ENCODE peak calls at places on chromosomes 2 and 18, in four cellular contexts. B, S, J and V are unnamed samples.

GRCh38 chr2:43321446-43321845 is 95.0 kb upstream of the ZFP36L2 start:
- DNase-seq in J (no peak), B (no peak), S (no peak), V (no peak)

GRCh38 chr18:63590368-63590767 is 3.2 kb downstream of the SERPINB13 start:
- DNase-seq in S (no peak), J (no peak), B (no peak), V (no peak)

GRCh38 chr18:56517181-56517580 is 121.2 kb downstream of the TXNL1 start:
- DNase-seq in S (no peak), J (no peak), B (no peak), V (no peak)

GRCh38 chr2:36438454-36438977 is 82.9 kb downstream of the CRIM1 start:
- DNase-seq in S (no peak), J (peak; percentile 22), B (no peak), V (no peak)

GRCh38 chr2:53787255-53787910 is 539 bp downstream of the ERLEC1 start:
- DNase-seq in B (no peak), J (peak; percentile 16), S (peak; percentile 30), V (peak; percentile 15)

GRCh38 chr2:13651684-13652131 is 935.0 kb downstream of the TRIB2 start:
- DNase-seq in S (no peak), B (no peak), J (no peak), V (no peak)

GRCh38 chr2:165593081-165593480 is 123.6 kb downstream of the CSRNP3 start:
- DNase-seq in J (no peak), S (no peak), B (no peak), V (no peak)

GRCh38 chr2:1478311-1479305 is 65.3 kb downstream of the TPO start:
- DNase-seq in B (no peak), J (no peak), S (no peak), V (no peak)

GRCh38 chr18:2894131-2894840 is 47.5 kb downstream of the EMILIN2 start:
- DNase-seq in S (peak; percentile 62), B (peak; percentile 75), J (no peak), V (no peak)

GRCh38 chr2:85242321-85242720 is 85.5 kb downstream of the TGOLN2 start:
- DNase-seq in J (no peak), S (no peak), B (no peak), V (no peak)

GRCh38 chr2:157150747-157151146 is 106.8 kb upstream of the GALNT5 start:
- DNase-seq in J (no peak), S (peak; percentile 12), B (no peak), V (no peak)

GRCh38 chr2:60551241-60552095 is 2.0 kb downstream of the BCL11A start:
- DNase-seq in B (no peak), J (peak; percentile 62), S (no peak), V (peak; percentile 10)

GRCh38 chr2:183123117-183123958 is 905 bp upstream of the NUP35 start:
- DNase-seq in B (no peak), S (no peak), J (peak; percentile 21), V (no peak)

GRCh38 chr2:51424418-51424817 is 392.5 kb upstream of the NRXN1 start:
- DNase-seq in S (no peak), B (no peak), J (no peak), V (no peak)

GRCh38 chr2:138090330-138090729 is 126.1 kb downstream of the HNMT start:
- DNase-seq in J (peak; percentile 34), S (peak; percentile 64), B (peak; percentile 23), V (peak; percentile 17)

GRCh38 chr18:39414009-39414700 is 1848.6 kb upstream of the CELF4 start:
- DNase-seq in B (no peak), S (no peak), J (no peak), V (no peak)

GRCh38 chr18:25310045-25310444 is 41.9 kb downstream of the ZNF521 start:
- DNase-seq in J (no peak), S (no peak), B (no peak), V (no peak)

GRCh38 chr2:30318987-30319782 is 87.9 kb downstream of the LBH start:
- DNase-seq in B (no peak), J (no peak), S (no peak), V (no peak)

GRCh38 chr2:100246163-100247145 is 75.8 kb downstream of the LONRF2 start:
- DNase-seq in S (peak; percentile 27), B (peak; percentile 60), J (peak; percentile 49), V (peak; percentile 62)

GRCh38 chr2:222440670-222441422 is 16.5 kb downstream of the SGPP2 start:
- DNase-seq in J (no peak), S (peak; percentile 22), B (no peak), V (no peak)

GRCh38 chr2:205902041-205902898 is 183.7 kb downstream of the INO80D start:
- DNase-seq in S (peak; percentile 77), J (peak; percentile 71), B (peak; percentile 17), V (peak; percentile 38)

GRCh38 chr2:60794271-60794863 is 38.3 kb downstream of the PAPOLG start:
- DNase-seq in S (peak; percentile 16), B (peak; percentile 26), J (peak; percentile 48), V (no peak)

GRCh38 chr18:3213231-3214059 is 6.3 kb downstream of the MYOM1 start:
- DNase-seq in S (no peak), J (peak; percentile 16), B (no peak), V (no peak)

GRCh38 chr2:205924676-205925075 is 161.3 kb downstream of the INO80D start:
- DNase-seq in J (no peak), S (no peak), B (no peak), V (no peak)

GRCh38 chr18:37334494-37335125 is 231.0 kb downstream of the CELF4 start:
- DNase-seq in J (peak; percentile 78), B (no peak), S (no peak), V (no peak)

GRCh38 chr2:219059375-219059724 is 1.4 kb downstream of the IHH start:
- DNase-seq in J (no peak), S (no peak), B (no peak), V (no peak)

GRCh38 chr2:212940816-212941215 is 210.6 kb downstream of the IKZF2 start:
- DNase-seq in S (no peak), B (no peak), J (no peak), V (peak; percentile 30)

GRCh38 chr18:48037481-48038271 is 107.2 kb upstream of the SMAD2 start:
- DNase-seq in S (no peak), B (no peak), J (peak; percentile 51), V (no peak)

GRCh38 chr2:176093145-176093888 is 796 bp downstream of the HOXD13 start:
- DNase-seq in B (no peak), J (peak; percentile 73), S (no peak), V (no peak)

GRCh38 chr2:285506-285905 is 2.4 kb downstream of the ALKAL2 start:
- DNase-seq in J (no peak), S (no peak), B (no peak), V (no peak)

GRCh38 chr2:120707816-120708215 is 27.9 kb upstream of the GLI2 start:
- DNase-seq in J (no peak), B (no peak), S (no peak), V (no peak)

GRCh38 chr2:16948073-16948472 is 282.4 kb upstream of the CYRIA start:
- DNase-seq in S (no peak), J (no peak), B (no peak), V (no peak)

GRCh38 chr2:174263989-174264388 is 15.7 kb upstream of the OLA1 start:
- DNase-seq in J (no peak), B (no peak), S (peak; percentile 76), V (no peak)

GRCh38 chr2:157394928-157395327 is 49.0 kb downstream of the CYTIP start:
- DNase-seq in B (no peak), J (no peak), S (no peak), V (no peak)

GRCh38 chr2:174325373-174325772 is 9.4 kb upstream of the SP9 start:
- DNase-seq in S (no peak), J (no peak), B (no peak), V (no peak)

GRCh38 chr2:69994166-69994565 is 32.7 kb upstream of the ASPRV1 start:
- DNase-seq in S (no peak), J (no peak), B (no peak), V (no peak)

GRCh38 chr18:34695300-34695699 is 14.8 kb upstream of the DTNA start:
- DNase-seq in J (no peak), S (no peak), B (no peak), V (peak; percentile 52)

GRCh38 chr2:239109041-239109915 is 261.4 kb downstream of the TWIST2 start:
- DNase-seq in S (no peak), J (no peak), B (no peak), V (no peak)

GRCh38 chr2:237464757-237465391 is 22.2 kb upstream of the MLPH start:
- DNase-seq in S (no peak), J (no peak), B (no peak), V (no peak)

DNA sequence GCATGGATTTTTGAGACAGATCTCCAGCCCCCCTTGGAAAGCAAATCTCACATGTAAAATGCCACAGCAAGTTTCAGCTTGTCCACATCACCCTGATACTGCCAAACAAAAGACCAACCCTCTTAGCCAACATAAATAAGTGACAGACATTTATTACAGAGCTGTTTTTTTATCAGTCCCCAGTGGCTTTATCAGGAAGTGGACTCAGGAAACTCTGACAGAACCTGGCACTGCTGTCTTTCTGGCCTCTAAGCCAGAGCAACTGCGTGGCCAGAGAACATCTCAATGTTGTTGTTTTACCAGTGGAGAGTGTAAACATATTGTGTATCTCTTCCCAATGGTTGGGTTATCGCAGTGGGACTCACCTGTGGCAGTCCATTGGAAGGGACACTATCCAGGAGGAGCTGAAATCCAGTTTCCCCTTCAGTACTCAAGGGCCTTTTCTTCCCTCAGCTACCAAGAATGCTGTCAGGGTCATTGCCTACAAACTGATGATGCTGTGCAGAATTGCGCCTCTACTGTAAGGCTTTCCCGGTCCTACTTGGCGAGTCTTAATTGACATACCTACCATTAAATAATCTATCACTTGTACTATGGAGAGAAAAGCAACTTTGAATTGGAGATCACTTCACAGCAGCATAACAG is 22.0 kb downstream of the SLC14A1 start:
- DNase-seq in B (no peak), S (no peak), J (no peak), V (no peak)
- TF ChIP-seq FOXM1 in B (no peak), S (no peak), J (no peak), V (no peak)

GRCh38 chr18:29123706-29124530 is 947.0 kb upstream of the CDH2 start:
- DNase-seq in S (no peak), J (no peak), B (no peak), V (no peak)
- TF ChIP-seq FOXM1 in S (no peak), J (no peak), B (no peak), V (no peak)

GRCh38 chr2:158928965-158929364 is 39.5 kb upstream of the TANC1 start:
- DNase-seq in J (no peak), B (no peak), S (no peak), V (no peak)

GRCh38 chr2:158932246-158932645 is 36.2 kb upstream of the TANC1 start:
- DNase-seq in J (no peak), S (no peak), B (no peak), V (no peak)

GRCh38 chr2:158928515-158928914 is 39.9 kb upstream of the TANC1 start:
- DNase-seq in J (no peak), B (no peak), S (no peak), V (no peak)

GRCh38 chr2:158935617-158936016 is 32.8 kb upstream of the TANC1 start:
- DNase-seq in J (no peak), S (no peak), B (no peak), V (no peak)

GRCh38 chr2:158931577-158931976 is 36.9 kb upstream of the TANC1 start:
- DNase-seq in B (no peak), J (no peak), S (no peak), V (no peak)
- TF ChIP-seq FOXM1 in B (no peak), J (peak; percentile 13), S (no peak), V (no peak)

DNA sequence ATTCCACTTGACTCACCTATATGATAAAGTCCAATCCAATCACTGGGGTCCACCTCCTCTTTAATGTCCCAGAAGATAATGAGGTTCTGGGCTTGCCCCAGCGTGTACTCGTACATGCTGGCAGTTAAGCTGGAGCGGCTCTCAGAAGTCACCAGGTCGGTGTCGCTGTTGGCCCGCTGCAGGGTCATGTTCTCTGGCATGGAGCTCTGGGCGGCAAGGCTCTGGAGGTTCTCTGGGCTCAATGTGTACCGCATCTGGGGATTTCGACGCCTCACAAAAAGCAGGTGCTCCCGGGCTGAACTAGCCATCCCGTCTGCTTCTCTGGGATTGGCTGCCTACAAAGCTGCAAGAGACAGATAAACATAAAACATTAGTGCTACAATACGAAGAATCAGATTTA is 206.4 kb upstream of the CCDC150 start:
- DNase-seq in S (no peak), J (no peak), B (no peak), V (no peak)
- TF ChIP-seq FOXM1 in S (no peak), J (no peak), B (no peak), V (no peak)